ENCODE peak calls at places on chromosomes 13 and 19, in eight cellular contexts. D is breast epithelium, V is neuronal stem cell, R is prostate gland, Y is sigmoid colon, O is Peyer's patch, J is A549, Z is left ventricle myocardium inferior. W is an unnamed sample. For H3K9me3, the result is how much of the 10 kb centered on the place peaks cover.

GRCh38 chr13:47281981-47282380 is 385.1 kb upstream of the HTR2A start:
- DNase-seq in Z (no peak), J (no peak), O (no peak), D (no peak), Y (no peak), R (no peak), V (no peak), W (no peak)

GRCh38 chr13:19324325-19324724 is 142.7 kb upstream of the TUBA3C start:
- DNase-seq in V (no peak), R (no peak), D (no peak), J (no peak), Y (no peak), O (no peak), Z (no peak), W (no peak)

GRCh38 chr13:109510036-109510435 is 276.3 kb downstream of the IRS2 start:
- DNase-seq in Y (no peak), J (no peak), Z (no peak), R (no peak), O (no peak), V (no peak), D (no peak), W (no peak)

GRCh38 chr19:55257461-55258411 is 1.1 kb downstream of the PPP6R1 start:
- DNase-seq in V (no peak), Y (no peak), R (no peak), Z (no peak), J (no peak), O (peak), D (no peak), W (no peak)

GRCh38 chr19:10086904-10087256 is 763 bp downstream of the SHFL start:
- DNase-seq in J (no peak), D (no peak), O (no peak), V (no peak), R (no peak), Z (no peak), Y (peak), W (no peak)

GRCh38 chr13:102838273-102838672 is 7.6 kb upstream of the ERCC5 start:
- DNase-seq in V (no peak), J (no peak), O (no peak), Y (no peak), Z (no peak), R (no peak), D (no peak), W (no peak)

GRCh38 chr13:76903544-76904162 is 17.4 kb upstream of the KCTD12 start:
- DNase-seq in O (no peak), R (peak), V (peak), J (peak), Y (peak), D (no peak), Z (peak), W (peak)

GRCh38 chr19:18832331-18833140 is 777 bp downstream of the UPF1 start:
- DNase-seq in O (peak), V (peak), R (no peak), Z (no peak), D (no peak), J (peak), Y (no peak), W (no peak)

GRCh38 chr19:19444694-19445155 is 39.2 kb downstream of the GATAD2A start:
- DNase-seq in Z (no peak), J (no peak), V (no peak), Y (no peak), R (no peak), O (no peak), D (no peak), W (peak)

GRCh38 chr13:113546571-113547247 is 37.8 kb upstream of the TFDP1 start:
- DNase-seq in V (no peak), R (no peak), D (peak), O (no peak), J (no peak), Z (peak), Y (no peak), W (peak)

GRCh38 chr19:33796164-33797100 is at the start of gene KCTD15:
- DNase-seq in O (peak), V (peak), J (no peak), R (no peak), Z (peak), D (no peak), Y (no peak), W (no peak)

GRCh38 chr13:51887441-51887840 is 25.7 kb downstream of the CCDC70 start:
- DNase-seq in J (no peak), Y (no peak), R (no peak), Z (no peak), V (no peak), O (no peak), D (no peak), W (no peak)

GRCh38 chr13:67147257-67148218 is 82.6 kb downstream of the PCDH9 start:
- DNase-seq in J (no peak), Z (no peak), Y (no peak), D (no peak), O (no peak), R (no peak), V (no peak), W (no peak)

GRCh38 chr13:57138988-57139387 is 1.7 kb upstream of the PRR20A start:
- DNase-seq in Z (no peak), V (no peak), R (no peak), O (no peak), J (no peak), Y (no peak), D (no peak), W (no peak)

GRCh38 chr19:19447536-19448237 is 42.2 kb downstream of the GATAD2A start:
- DNase-seq in Y (no peak), O (peak), J (no peak), Z (no peak), V (no peak), R (no peak), D (no peak), W (no peak)

GRCh38 chr19:13098291-13099072 is 4.2 kb downstream of the LYL1 start:
- DNase-seq in V (no peak), J (no peak), Z (no peak), D (no peak), O (peak), R (peak), Y (peak), W (peak)

GRCh38 chr19:3512562-3512961 is 6.5 kb downstream of the FZR1 start:
- DNase-seq in V (no peak), Y (no peak), D (no peak), Z (no peak), J (no peak), R (no peak), O (no peak), W (no peak)

GRCh38 chr13:73107459-73107858 is 48.7 kb downstream of the KLF5 start:
- DNase-seq in J (no peak), R (no peak), V (no peak), O (no peak), Y (no peak), Z (no peak), D (no peak), W (no peak)

GRCh38 chr19:10421981-10422461 is 1.7 kb downstream of the PDE4A start:
- DNase-seq in J (no peak), D (no peak), R (no peak), Y (no peak), O (no peak), Z (no peak), V (no peak), W (no peak)

GRCh38 chr13:30520571-30520970 is 54.8 kb upstream of the HMGB1 start:
- DNase-seq in Y (no peak), Z (no peak), V (no peak), D (no peak), J (no peak), R (no peak), O (no peak), W (no peak)

GRCh38 chr13:66219493-66219892 is 1010.6 kb downstream of the PCDH9 start:
- DNase-seq in Y (no peak), V (peak), O (no peak), J (no peak), R (no peak), Z (no peak), D (no peak), W (no peak)

GRCh38 chr19:33661336-33661735 is 39.6 kb downstream of the CHST8 start:
- DNase-seq in Z (no peak), D (no peak), Y (no peak), J (no peak), O (no peak), V (no peak), R (no peak), W (no peak)

GRCh38 chr19:12946092-12946845 is 607 bp downstream of the RAD23A start:
- DNase-seq in O (peak), Y (peak), V (peak), Z (peak), D (peak), J (no peak), R (peak), W (peak)

GRCh38 chr19:49149652-49150105 is 5.5 kb downstream of the HRC start:
- DNase-seq in J (peak), D (peak), Z (peak), R (peak), Y (peak), O (no peak), V (peak), W (peak)

GRCh38 chr19:3065675-3066357 is 3.5 kb upstream of the TLE5 start:
- DNase-seq in V (no peak), Y (no peak), J (no peak), D (no peak), R (no peak), Z (no peak), O (no peak), W (no peak)

GRCh38 chr13:94065741-94066140 is 413.7 kb downstream of the DCT start:
- DNase-seq in Y (no peak), R (no peak), V (no peak), D (no peak), J (no peak), O (no peak), Z (no peak), W (no peak)

GRCh38 chr19:7888145-7888825 is at the start of gene LRRC8E:
- DNase-seq in V (peak), J (peak), R (peak), O (peak), Z (no peak), Y (no peak), D (peak), W (peak)

GRCh38 chr13:99657848-99658265 is 156.6 kb downstream of the TM9SF2 start:
- DNase-seq in Z (peak), R (no peak), J (peak), V (no peak), O (peak), Y (no peak), D (no peak), W (no peak)

GRCh38 chr19:4575267-4575793 is 15.8 kb upstream of the SEMA6B start:
- DNase-seq in O (no peak), D (no peak), J (peak), R (no peak), Z (peak), Y (peak), V (no peak), W (peak)

GRCh38 chr19:40130013-40130412 is 39.3 kb upstream of the ZNF780A start:
- DNase-seq in R (no peak), Y (no peak), V (no peak), D (no peak), J (no peak), O (no peak), Z (no peak), W (no peak)

GRCh38 chr13:26956532-26957142 is 196.1 kb upstream of the GPR12 start:
- DNase-seq in R (no peak), Y (no peak), D (no peak), V (no peak), J (no peak), Z (no peak), O (no peak), W (no peak)

GRCh38 chr19:36266375-36266961 is 51.6 kb downstream of the ZNF146 start:
- DNase-seq in Y (no peak), R (no peak), V (no peak), Z (peak), J (no peak), D (no peak), O (no peak), W (peak)

GRCh38 chr13:102035969-102036368 is 365.9 kb downstream of the FGF14 start:
- DNase-seq in R (no peak), Y (no peak), J (no peak), O (no peak), V (no peak), D (no peak), Z (no peak), W (no peak)

GRCh38 chr13:43916828-43917227 is 37.1 kb downstream of the LACC1 start:
- DNase-seq in O (no peak), V (no peak), Y (no peak), R (no peak), Z (no peak), D (no peak), J (no peak), W (no peak)

GRCh38 chr13:44819245-44819644 is 170.0 kb downstream of the NUFIP1 start:
- DNase-seq in Y (no peak), Z (no peak), D (no peak), V (no peak), O (no peak), R (no peak), J (peak), W (no peak)

GRCh38 chr19:46000497-46001246 is 5.4 kb downstream of the CCDC61 start:
- DNase-seq in R (peak), O (peak), V (peak), J (no peak), D (no peak), Z (peak), Y (no peak), W (no peak)
- H3K4me3 ChIP-seq in R (no peak), O (no peak), V (peak), J (no peak), D (peak), Z (peak), Y (no peak), W (no peak)

GRCh38 chr13:111424134-111424533 is 103.7 kb downstream of the TEX29 start:
- DNase-seq in V (no peak), Y (no peak), D (no peak), O (no peak), Z (no peak), J (no peak), R (no peak), W (no peak)
- H3K9me3 ChIP-seq in V (under half), Y (under half), D (under half), O (under half), Z (under half), J (under half), R (under half), W (under half)

GRCh38 chr19:35118268-35119026 is 2.8 kb downstream of the FXYD3 start:
- DNase-seq in O (no peak), R (no peak), V (no peak), Y (no peak), D (no peak), Z (no peak), J (no peak), W (no peak)
- H3K4me3 ChIP-seq in O (no peak), R (peak), V (no peak), Y (no peak), D (peak), Z (peak), J (no peak), W (no peak)

DNA sequence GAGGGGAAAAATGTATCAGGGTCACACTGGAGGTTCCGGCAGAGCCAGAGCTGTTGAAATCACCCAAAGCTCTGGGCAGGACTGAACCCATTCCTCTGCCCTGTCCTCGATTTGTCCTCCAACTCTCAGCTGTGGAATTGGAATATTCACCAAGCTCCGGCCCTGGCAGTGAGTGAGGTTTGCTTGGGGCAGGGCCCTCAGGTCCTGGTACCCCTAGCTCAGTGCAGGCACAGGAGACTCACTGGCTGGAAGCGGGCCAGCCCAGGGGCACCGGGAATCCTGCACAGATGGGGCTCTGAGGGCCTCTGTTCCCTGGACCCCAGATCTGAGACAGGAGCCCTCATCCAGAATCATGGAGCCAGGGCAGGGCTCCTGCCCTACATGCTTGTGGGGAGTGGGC is 1322.3 kb downstream of the UQCRFS1 start:
- DNase-seq in D (no peak), Y (no peak), Z (no peak), V (no peak), J (no peak), R (no peak), O (no peak), W (no peak)
- H3K9me3 ChIP-seq in D (under half), Y (under half), Z (under half), V (under half), J (under half), R (under half), O (under half), W (under half)

GRCh38 chr19:42078058-42078457 is 2.1 kb downstream of the ZNF574 start:
- DNase-seq in V (no peak), Z (no peak), Y (no peak), D (no peak), J (no peak), O (no peak), R (no peak), W (no peak)
- H3K4me3 ChIP-seq in V (no peak), Z (no peak), Y (no peak), D (no peak), J (no peak), O (no peak), R (no peak), W (no peak)

GRCh38 chr19:23366437-23366836 is 28.8 kb downstream of the ZNF91 start:
- DNase-seq in R (no peak), Y (no peak), Z (no peak), O (no peak), V (no peak), D (no peak), J (no peak), W (no peak)

DNA sequence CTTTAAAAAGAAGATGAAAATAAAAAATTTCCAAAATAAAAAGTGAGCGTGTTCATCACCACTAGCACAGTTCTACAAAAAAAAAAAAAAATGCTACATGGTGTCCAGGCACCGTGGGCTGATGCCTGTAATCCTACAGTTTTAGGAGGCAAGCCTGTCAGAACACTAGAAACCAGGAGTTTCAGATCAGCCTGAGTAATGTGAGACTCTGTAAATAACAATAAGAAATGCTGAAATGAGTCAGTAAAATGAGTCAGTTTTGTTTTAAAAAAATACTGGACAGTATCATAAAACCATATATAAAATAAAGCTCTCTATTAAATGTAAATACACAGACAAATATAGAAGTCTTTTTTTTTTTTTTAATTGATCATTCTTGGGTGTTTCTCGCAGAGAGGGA is 30.0 kb downstream of the ZNF91 start:
- DNase-seq in J (no peak), Y (no peak), R (no peak), D (no peak), V (no peak), Z (no peak), O (no peak), W (no peak)
- H3K9me3 ChIP-seq in J (half or more), Y (under half), R (under half), D (half or more), V (half or more), Z (half or more), O (under half), W (half or more)

W was measured in heart left ventricle.